ENCODE peak calls at places on chromosomes 16 and 17, in eight cellular contexts. R is SJSA1; Y is CD4-positive, CD25-positive, alpha-beta regulatory T cell; G is lung; T is CD8-positive, alpha-beta T cell; E is HFF-Myc; V is adipocyte; A is kidney. J is an unnamed sample.
A peak's percentile ranks its signal among the peaks of the same experiment; 100 is the strongest.

GRCh38 chr17:75428775-75429469 is 23.4 kb upstream of the GRB2 start:
- DNase-seq in R (peak; percentile 69), Y (no peak), G (no peak), T (no peak), E (no peak), V (peak; percentile 88), A (no peak), J (peak; percentile 66)

GRCh38 chr17:10169274-10169673 is 29.1 kb downstream of the GAS7 start:
- DNase-seq in R (no peak), Y (no peak), G (no peak), T (no peak), E (peak; percentile 39), V (no peak), A (no peak), J (no peak)

GRCh38 chr17:67281053-67281452 is 36.1 kb upstream of the HELZ start:
- DNase-seq in R (no peak), Y (no peak), G (no peak), T (no peak), E (no peak), V (peak; percentile 27), A (peak; percentile 5), J (no peak)

GRCh38 chr16:1708768-1709180 is 2.8 kb downstream of the MAPK8IP3 start:
- DNase-seq in R (no peak), Y (no peak), G (no peak), T (no peak), E (no peak), V (peak; percentile 12), A (no peak), J (no peak)

GRCh38 chr17:47388825-47389224 is 65.1 kb downstream of the EFCAB13 start:
- DNase-seq in R (no peak), Y (no peak), G (no peak), T (no peak), E (no peak), V (no peak), A (no peak), J (no peak)

GRCh38 chr16:55480228-55480655 is 1.2 kb downstream of the MMP2 start:
- DNase-seq in R (peak; percentile 88), Y (no peak), G (peak; percentile 74), T (no peak), E (no peak), V (peak; percentile 99), A (peak; percentile 94), J (peak; percentile 83)

GRCh38 chr16:80377621-80378020 is 163.2 kb upstream of the DYNLRB2 start:
- DNase-seq in R (no peak), Y (no peak), G (no peak), T (no peak), E (no peak), V (no peak), A (no peak), J (no peak)

GRCh38 chr17:59785091-59785799 is 77.8 kb downstream of the VMP1 start:
- DNase-seq in R (no peak), Y (peak; percentile 44), G (no peak), T (no peak), E (no peak), V (peak; percentile 63), A (no peak), J (no peak)

GRCh38 chr16:82735696-82736095 is 108.9 kb downstream of the CDH13 start:
- DNase-seq in R (no peak), Y (no peak), G (no peak), T (no peak), E (no peak), V (peak; percentile 18), A (no peak), J (no peak)
- H3K4me3 ChIP-seq in R (peak overlapping the region; percentile 6), Y (no peak overlapping the region), G (no peak overlapping the region), T (no peak overlapping the region), E (no peak overlapping the region), V (peak overlapping the region; percentile 36), A (no peak overlapping the region), J (no peak overlapping the region)

DNA sequence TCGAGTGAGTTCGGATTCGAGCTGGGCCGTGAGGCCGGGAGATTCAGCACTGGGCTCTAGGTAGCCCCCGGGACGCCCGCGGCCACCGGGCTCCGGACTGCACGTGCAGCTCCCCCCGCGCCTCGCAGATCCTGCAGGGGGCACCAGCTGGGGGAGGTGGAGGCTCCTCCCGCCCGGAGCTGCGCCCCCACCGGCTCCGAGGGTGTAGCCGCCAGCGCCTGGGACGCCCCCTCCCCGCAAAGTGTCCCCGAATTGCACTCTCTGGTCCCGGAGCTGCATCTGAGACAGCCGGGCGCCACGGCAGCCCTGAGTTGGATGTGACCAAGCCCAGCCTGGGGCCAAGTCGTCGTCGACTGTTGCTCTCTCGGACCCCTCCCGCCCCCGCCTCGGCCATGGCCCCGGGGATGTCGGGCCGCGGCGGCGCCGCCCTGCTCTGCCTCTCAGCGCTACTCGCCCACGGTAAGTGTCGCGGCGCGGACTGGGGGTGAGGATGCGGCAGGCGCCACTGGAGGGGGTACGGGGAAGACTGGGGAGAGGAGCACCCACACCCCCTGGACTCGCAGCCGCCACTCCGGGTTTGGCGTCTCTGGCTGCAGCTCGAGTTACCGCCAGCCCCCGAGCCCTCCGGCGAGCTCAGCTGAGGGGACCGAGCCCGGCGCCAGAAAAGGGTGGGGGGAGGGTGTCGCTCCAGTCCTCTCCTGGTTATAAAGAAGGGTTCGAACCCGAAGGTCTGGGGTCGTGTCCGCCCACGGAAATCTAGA is 1.5 kb downstream of the TMEM132E start:
- DNase-seq in R (no peak), Y (no peak), G (no peak), T (no peak), E (no peak), V (peak; percentile 28), A (no peak), J (no peak)
- H3K4me3 ChIP-seq in R (no peak overlapping the region), Y (peak overlapping the region; percentile 19), G (no peak overlapping the region), T (peak overlapping the region; percentile 46), E (no peak overlapping the region), V (peak overlapping the region; percentile 64), A (peak overlapping the region; percentile 58), J (no peak overlapping the region)

DNA sequence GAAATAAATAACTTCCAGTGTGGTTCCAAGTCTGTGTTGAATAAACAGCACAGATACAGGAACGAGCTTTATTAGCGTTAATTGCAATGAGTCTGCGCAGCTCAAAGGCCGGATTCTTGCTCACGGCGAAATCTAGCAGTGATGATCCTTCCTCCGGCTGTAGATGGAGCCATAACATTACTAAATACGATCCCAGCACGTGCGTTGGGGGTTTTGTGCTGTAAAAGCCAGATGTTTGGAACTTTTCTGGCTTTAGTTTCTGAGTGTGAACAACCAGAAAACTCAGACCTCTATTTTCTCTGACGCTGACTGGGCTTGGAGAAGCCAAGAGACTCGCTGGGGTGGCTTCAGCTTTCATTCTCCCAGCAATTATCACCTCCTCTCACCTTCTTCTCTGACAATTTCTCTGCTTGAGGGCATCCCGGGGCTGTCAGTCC is 47.0 kb upstream of the AKTIP start:
- DNase-seq in R (peak; percentile 54), Y (peak; percentile 68), G (peak; percentile 62), T (peak; percentile 39), E (peak; percentile 84), V (peak; percentile 93), A (no peak), J (peak; percentile 70)
- H3K4me3 ChIP-seq in R (no peak overlapping the region), Y (no peak overlapping the region), G (no peak overlapping the region), T (no peak overlapping the region), E (no peak overlapping the region), V (no peak overlapping the region), A (no peak overlapping the region), J (no peak overlapping the region)

DNA sequence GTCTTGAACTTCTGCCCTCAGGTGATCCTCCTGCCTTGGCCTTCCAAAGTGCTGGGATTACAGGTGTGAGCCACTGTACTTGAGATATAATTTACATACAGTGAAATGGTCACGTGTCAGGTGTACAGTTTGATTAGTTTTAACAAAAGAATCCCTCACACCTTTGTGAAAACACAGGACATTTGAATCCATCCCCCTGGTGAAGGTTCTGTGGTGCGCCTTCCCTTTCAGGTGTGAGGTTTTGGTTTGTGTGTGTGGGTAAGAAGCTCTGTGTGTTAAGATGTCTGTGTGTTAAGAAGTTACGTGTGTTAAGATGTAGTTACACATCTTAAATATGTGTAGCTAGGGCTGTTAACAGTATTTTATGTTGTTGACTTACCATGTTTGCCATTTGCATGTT is 4.4 kb downstream of the SEC14L1 start:
- DNase-seq in R (no peak), Y (no peak), G (no peak), T (no peak), E (no peak), V (no peak), A (no peak), J (no peak)
- H3K4me3 ChIP-seq in R (no peak overlapping the region), Y (peak overlapping the region; percentile 37), G (no peak overlapping the region), T (no peak overlapping the region), E (no peak overlapping the region), V (peak overlapping the region; percentile 28), A (peak overlapping the region; percentile 60), J (no peak overlapping the region)

GRCh38 chr17:55286681-55287589 is 22.2 kb downstream of the HLF start:
- DNase-seq in R (no peak), Y (no peak), G (no peak), T (no peak), E (no peak), V (no peak), A (no peak), J (peak; percentile 51)

GRCh38 chr17:55289978-55290377 is 25.2 kb downstream of the HLF start:
- DNase-seq in R (no peak), Y (no peak), G (no peak), T (no peak), E (no peak), V (no peak), A (no peak), J (no peak)

GRCh38 chr17:55289106-55289446 is 24.3 kb downstream of the HLF start:
- DNase-seq in R (no peak), Y (no peak), G (no peak), T (no peak), E (no peak), V (no peak), A (no peak), J (no peak)

GRCh38 chr17:55290721-55291507 is 26.2 kb downstream of the HLF start:
- DNase-seq in R (no peak), Y (no peak), G (no peak), T (no peak), E (no peak), V (no peak), A (no peak), J (no peak)

DNA sequence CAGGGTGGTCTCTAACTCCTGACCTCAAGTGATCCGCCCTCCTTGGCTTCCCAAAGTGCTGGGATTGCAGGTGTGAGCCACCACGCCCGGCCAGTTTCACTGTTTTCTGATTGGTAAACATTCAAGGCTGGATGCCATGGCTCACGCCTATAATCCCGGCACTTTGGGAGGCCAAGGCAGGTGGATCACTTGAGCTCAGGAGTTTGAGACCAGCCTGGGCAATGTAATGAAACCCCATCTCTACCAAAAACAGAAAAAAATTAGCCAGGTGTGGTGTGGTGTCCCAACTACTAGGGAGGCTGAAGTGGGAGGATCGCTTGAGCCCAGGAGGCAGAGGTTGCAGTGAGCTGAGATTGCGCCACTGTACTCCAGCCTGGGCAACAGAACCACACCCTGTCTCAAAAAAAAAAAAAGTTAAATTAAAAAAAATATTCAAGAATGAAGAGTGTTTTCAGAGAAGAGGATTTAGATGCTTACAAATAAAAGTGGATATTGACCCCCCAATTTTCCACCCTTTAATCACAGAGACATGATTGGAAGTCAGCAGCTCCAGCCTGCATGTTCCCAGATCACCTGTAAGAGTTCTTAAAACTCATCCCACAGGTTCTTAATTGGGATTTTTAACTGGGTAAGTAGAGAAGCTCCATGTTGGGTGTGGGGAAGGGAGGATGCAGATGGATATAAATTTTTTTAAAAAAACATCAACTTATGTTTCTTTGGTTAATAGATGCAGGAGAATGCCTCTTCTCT is 23.8 kb downstream of the HLF start:
- DNase-seq in R (no peak), Y (no peak), G (no peak), T (no peak), E (no peak), V (no peak), A (no peak), J (no peak)
- H3K4me3 ChIP-seq in R (no peak overlapping the region), Y (no peak overlapping the region), G (no peak overlapping the region), T (no peak overlapping the region), E (no peak overlapping the region), V (no peak overlapping the region), A (no peak overlapping the region), J (no peak overlapping the region)

GRCh38 chr16:63789603-63790002 is 1332.3 kb downstream of the CDH11 start:
- DNase-seq in R (no peak), Y (no peak), G (no peak), T (no peak), E (no peak), V (peak; percentile 15), A (no peak), J (no peak)

GRCh38 chr16:63787014-63787413 is 1334.8 kb downstream of the CDH11 start:
- DNase-seq in R (no peak), Y (no peak), G (no peak), T (no peak), E (no peak), V (no peak), A (no peak), J (no peak)
- H3K4me3 ChIP-seq in R (no peak overlapping the region), Y (no peak overlapping the region), G (no peak overlapping the region), T (no peak overlapping the region), E (no peak overlapping the region), V (no peak overlapping the region), A (no peak overlapping the region), J (no peak overlapping the region)

J was measured in skeletal muscle cell.